ENCODE peak calls at places on chromosomes 4 and X, in seven cellular contexts. One of them, this sample, is unnamed.

GRCh38 chr4:113146876-113147358 is 97.5 kb downstream of the ANK2 start:
- DNase-seq in NT2/D1: no peak
- DNase-seq in HCT116: no peak
- DNase-seq in K562: no peak
- DNase-seq in H1: no peak
- DNase-seq in SK-N-SH: no peak
- DNase-seq in GM12878: peak; percentile 16
- DNase-seq in this sample: peak; percentile 73

GRCh38 chr4:85780664-85781063 is 305.7 kb downstream of the ARHGAP24 start:
- DNase-seq in HCT116: no peak
- DNase-seq in K562: no peak
- DNase-seq in NT2/D1: no peak
- DNase-seq in GM12878: no peak
- DNase-seq in H1: no peak
- DNase-seq in SK-N-SH: no peak
- DNase-seq in this sample: no peak

GRCh38 chrX:68832101-68832416 is 3.2 kb downstream of the EFNB1 start:
- DNase-seq in SK-N-SH: peak; percentile 58
- DNase-seq in NT2/D1: no peak
- DNase-seq in H1: no peak
- DNase-seq in K562: no peak
- DNase-seq in GM12878: no peak
- DNase-seq in HCT116: no peak
- DNase-seq in this sample: no peak

GRCh38 chr4:122300776-122301175 is 78.0 kb upstream of the ADAD1 start:
- DNase-seq in H1: no peak
- DNase-seq in NT2/D1: no peak
- DNase-seq in HCT116: no peak
- DNase-seq in K562: no peak
- DNase-seq in GM12878: no peak
- DNase-seq in SK-N-SH: no peak
- DNase-seq in this sample: no peak

GRCh38 chr4:1572521-1572920 is 111.6 kb downstream of the FAM53A start:
- DNase-seq in NT2/D1: peak; percentile 52
- DNase-seq in K562: peak; percentile 53
- DNase-seq in SK-N-SH: no peak
- DNase-seq in HCT116: no peak
- DNase-seq in GM12878: no peak
- DNase-seq in H1: no peak
- DNase-seq in this sample: no peak

GRCh38 chrX:136047969-136048368 is 62.7 kb downstream of the SLC9A6 start:
- DNase-seq in H1: no peak
- DNase-seq in HCT116: no peak
- DNase-seq in SK-N-SH: no peak
- DNase-seq in NT2/D1: no peak
- DNase-seq in GM12878: no peak
- DNase-seq in K562: no peak
- DNase-seq in this sample: no peak

GRCh38 chr4:97496298-97496873 is 646.9 kb downstream of the STPG2 start:
- DNase-seq in HCT116: peak; percentile 73
- DNase-seq in NT2/D1: no peak
- DNase-seq in GM12878: no peak
- DNase-seq in SK-N-SH: no peak
- DNase-seq in H1: no peak
- DNase-seq in K562: no peak
- DNase-seq in this sample: no peak

GRCh38 chr4:48100248-48100647 is 33.8 kb downstream of the TXK start:
- DNase-seq in GM12878: no peak
- DNase-seq in H1: no peak
- DNase-seq in SK-N-SH: peak; percentile 23
- DNase-seq in K562: no peak
- DNase-seq in HCT116: no peak
- DNase-seq in NT2/D1: no peak
- DNase-seq in this sample: no peak

GRCh38 chrX:37638047-37638446 is 47.5 kb upstream of the XK start:
- DNase-seq in SK-N-SH: no peak
- DNase-seq in H1: no peak
- DNase-seq in K562: no peak
- DNase-seq in HCT116: no peak
- DNase-seq in NT2/D1: no peak
- DNase-seq in GM12878: no peak
- DNase-seq in this sample: no peak

GRCh38 chr4:163701915-163702314 is 207.4 kb downstream of the TMA16 start:
- DNase-seq in K562: no peak
- DNase-seq in NT2/D1: no peak
- DNase-seq in GM12878: peak; percentile 49
- DNase-seq in SK-N-SH: no peak
- DNase-seq in HCT116: no peak
- DNase-seq in H1: no peak
- DNase-seq in this sample: no peak

GRCh38 chr4:175273995-175274753 is 356.0 kb downstream of the ADAM29 start:
- DNase-seq in GM12878: no peak
- DNase-seq in NT2/D1: no peak
- DNase-seq in HCT116: no peak
- DNase-seq in H1: no peak
- DNase-seq in SK-N-SH: no peak
- DNase-seq in K562: no peak
- DNase-seq in this sample: no peak

GRCh38 chrX:96372313-96373046 is 312.2 kb upstream of the DIAPH2 start:
- DNase-seq in GM12878: no peak
- DNase-seq in H1: no peak
- DNase-seq in K562: no peak
- DNase-seq in HCT116: peak; percentile 1
- DNase-seq in SK-N-SH: peak; percentile 38
- DNase-seq in NT2/D1: peak; percentile 20
- DNase-seq in this sample: peak; percentile 27

DNA sequence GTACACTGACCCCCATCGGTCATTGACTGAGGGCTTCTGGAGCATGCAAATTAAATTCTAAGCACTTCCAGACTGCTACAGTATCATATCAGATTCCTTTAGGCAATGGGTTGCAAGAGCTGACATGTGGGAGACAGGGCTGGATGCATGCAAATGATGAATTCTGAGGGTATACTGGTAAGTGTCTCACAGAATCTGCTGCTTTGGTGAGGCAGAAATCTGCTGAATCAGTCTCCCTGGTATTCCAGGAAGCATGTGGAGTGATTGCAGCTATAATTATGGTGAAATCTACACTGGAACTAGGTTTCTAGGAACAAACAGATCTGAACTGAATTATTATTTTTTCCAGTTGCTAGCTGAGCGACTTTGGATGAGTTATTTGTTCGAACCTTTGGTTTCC is 684.8 kb upstream of the MAGEB2 start:
- DNase-seq in H1: no peak
- DNase-seq in GM12878: no peak
- DNase-seq in K562: no peak
- DNase-seq in HCT116: no peak
- DNase-seq in SK-N-SH: no peak
- DNase-seq in NT2/D1: no peak
- DNase-seq in this sample: no peak
- TF ChIP-seq YY1 in H1: no peak
- TF ChIP-seq YY1 in GM12878: no peak
- TF ChIP-seq YY1 in K562: no peak
- TF ChIP-seq YY1 in HCT116: no peak
- TF ChIP-seq YY1 in SK-N-SH: no peak
- TF ChIP-seq YY1 in NT2/D1: no peak
- TF ChIP-seq YY1 in this sample: no peak

GRCh38 chr4:123599920-123600394 is 203.4 kb downstream of the SPRY1 start:
- DNase-seq in K562: peak; percentile 87
- DNase-seq in SK-N-SH: peak; percentile 24
- DNase-seq in NT2/D1: peak; percentile 77
- DNase-seq in HCT116: no peak
- DNase-seq in H1: peak; percentile 31
- DNase-seq in GM12878: peak; percentile 85
- DNase-seq in this sample: peak; percentile 98
- TF ChIP-seq YY1 in K562: no peak
- TF ChIP-seq YY1 in SK-N-SH: no peak
- TF ChIP-seq YY1 in NT2/D1: no peak
- TF ChIP-seq YY1 in HCT116: no peak
- TF ChIP-seq YY1 in H1: peak; percentile 47
- TF ChIP-seq YY1 in GM12878: peak; percentile 53
- TF ChIP-seq YY1 in this sample: no peak

DNA sequence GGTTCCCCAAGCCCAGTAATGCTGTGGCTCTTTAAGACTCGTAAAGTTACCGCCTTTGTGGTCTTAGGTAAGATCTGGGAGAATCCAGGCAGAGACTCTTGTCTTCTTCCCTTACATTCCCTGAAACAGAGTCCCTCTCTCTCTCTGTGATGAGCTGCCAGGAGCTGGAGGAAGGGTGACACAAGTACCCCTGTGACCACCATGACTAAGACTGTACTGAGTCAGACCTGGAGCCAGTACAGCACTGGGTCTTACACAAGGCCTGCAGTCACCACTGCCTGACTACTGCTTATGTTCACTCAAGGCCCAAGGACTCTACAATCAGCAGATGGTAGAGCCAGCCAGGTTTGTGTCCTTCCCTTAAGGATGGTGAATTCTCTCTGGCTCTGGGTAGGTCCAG is 62.3 kb downstream of the FMR1NB start:
- DNase-seq in SK-N-SH: no peak
- DNase-seq in HCT116: no peak
- DNase-seq in GM12878: no peak
- DNase-seq in NT2/D1: no peak
- DNase-seq in H1: no peak
- DNase-seq in K562: no peak
- DNase-seq in this sample: no peak
- TF ChIP-seq YY1 in SK-N-SH: no peak
- TF ChIP-seq YY1 in HCT116: no peak
- TF ChIP-seq YY1 in GM12878: no peak
- TF ChIP-seq YY1 in NT2/D1: no peak
- TF ChIP-seq YY1 in H1: no peak
- TF ChIP-seq YY1 in K562: no peak
- TF ChIP-seq YY1 in this sample: no peak

DNA sequence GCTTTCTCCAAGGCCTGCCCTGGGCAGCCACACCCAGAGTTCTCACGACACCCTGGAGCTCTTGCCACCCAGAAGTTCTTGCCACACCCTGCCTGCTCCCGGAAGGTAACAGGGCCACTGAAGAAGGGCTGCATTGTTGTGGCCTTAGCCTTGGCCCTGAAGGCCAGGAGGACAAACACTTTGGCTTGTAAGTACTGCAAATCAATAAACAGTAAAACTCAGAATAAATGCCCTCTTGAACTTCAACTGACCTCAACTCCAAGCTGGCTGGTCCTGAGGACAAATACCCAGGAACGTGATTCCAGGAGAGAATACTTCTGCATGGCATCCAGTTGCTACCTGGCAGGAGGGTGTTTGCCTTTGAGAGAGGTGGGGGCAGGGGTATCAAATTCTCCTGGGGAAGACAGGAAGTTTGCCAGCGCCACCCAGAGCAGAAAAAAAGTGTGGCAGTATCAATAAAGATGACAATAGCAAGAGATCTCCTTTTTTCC is 54.1 kb downstream of the TLR10 start:
- DNase-seq in GM12878: no peak
- DNase-seq in HCT116: peak; percentile 77
- DNase-seq in K562: no peak
- DNase-seq in H1: peak; percentile 15
- DNase-seq in SK-N-SH: no peak
- DNase-seq in NT2/D1: no peak
- DNase-seq in this sample: peak; percentile 35
- TF ChIP-seq YY1 in GM12878: no peak
- TF ChIP-seq YY1 in HCT116: no peak
- TF ChIP-seq YY1 in K562: no peak
- TF ChIP-seq YY1 in H1: no peak
- TF ChIP-seq YY1 in SK-N-SH: no peak
- TF ChIP-seq YY1 in NT2/D1: no peak
- TF ChIP-seq YY1 in this sample: no peak

GRCh38 chr4:183326853-183327252 is 4.6 kb upstream of the CLDN24 start:
- DNase-seq in H1: no peak
- DNase-seq in HCT116: no peak
- DNase-seq in K562: no peak
- DNase-seq in NT2/D1: no peak
- DNase-seq in SK-N-SH: no peak
- DNase-seq in GM12878: no peak
- DNase-seq in this sample: peak; percentile 64

GRCh38 chr4:183322326-183322725 is at the start of gene CLDN24:
- DNase-seq in HCT116: no peak
- DNase-seq in NT2/D1: no peak
- DNase-seq in SK-N-SH: no peak
- DNase-seq in H1: no peak
- DNase-seq in K562: no peak
- DNase-seq in GM12878: no peak
- DNase-seq in this sample: peak; percentile 16

GRCh38 chr4:183321516-183321915 is 710 bp downstream of the CLDN24 start:
- DNase-seq in HCT116: no peak
- DNase-seq in K562: no peak
- DNase-seq in SK-N-SH: no peak
- DNase-seq in H1: no peak
- DNase-seq in GM12878: no peak
- DNase-seq in NT2/D1: no peak
- DNase-seq in this sample: no peak

GRCh38 chr4:183323295-183323694 is 1.1 kb upstream of the CLDN24 start:
- DNase-seq in NT2/D1: no peak
- DNase-seq in GM12878: no peak
- DNase-seq in HCT116: no peak
- DNase-seq in SK-N-SH: no peak
- DNase-seq in K562: no peak
- DNase-seq in H1: no peak
- DNase-seq in this sample: no peak

DNA sequence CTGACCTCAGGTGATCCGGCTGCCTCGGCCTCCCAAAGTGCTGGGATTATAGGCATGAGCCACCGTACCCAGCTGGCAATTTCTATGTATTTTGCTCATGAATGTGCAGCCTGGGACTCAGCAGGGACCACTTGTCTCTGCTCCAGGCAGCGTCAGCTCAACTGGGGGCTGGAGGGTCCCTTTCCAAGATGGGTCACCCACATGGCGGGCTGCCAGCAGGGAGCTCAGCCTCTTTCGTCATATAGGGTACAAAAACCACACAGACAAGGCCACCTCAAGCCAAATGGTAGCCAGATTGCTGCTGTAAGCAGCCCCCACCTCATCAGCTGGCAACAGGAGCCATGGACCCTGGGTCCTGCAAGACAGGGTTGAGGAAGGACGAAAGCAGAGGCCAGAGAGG is 2.4 kb upstream of the CLDN24 start:
- DNase-seq in NT2/D1: no peak
- DNase-seq in GM12878: no peak
- DNase-seq in K562: no peak
- DNase-seq in HCT116: no peak
- DNase-seq in SK-N-SH: no peak
- DNase-seq in H1: no peak
- DNase-seq in this sample: no peak
- TF ChIP-seq YY1 in NT2/D1: no peak
- TF ChIP-seq YY1 in GM12878: no peak
- TF ChIP-seq YY1 in K562: no peak
- TF ChIP-seq YY1 in HCT116: no peak
- TF ChIP-seq YY1 in SK-N-SH: no peak
- TF ChIP-seq YY1 in H1: no peak
- TF ChIP-seq YY1 in this sample: no peak

This sample was measured in HepG2.